ENCODE peak calls at places on chromosomes 6 and 20, in five cellular contexts. U is fibroblast of lung, S is esophagus squamous epithelium, T is body of pancreas, I is left ventricle myocardium inferior. K is an unnamed sample.

GRCh38 chr20:34615477-34615876 is 57.0 kb downstream of the MAP1LC3A start:
- DNase-seq in U (no peak), S (no peak), T (no peak), I (no peak), K (no peak)

GRCh38 chr20:36712775-36713174 is 33.1 kb downstream of the NDRG3 start:
- DNase-seq in U (no peak), S (no peak), T (no peak), I (no peak), K (no peak)

GRCh38 chr6:34657307-34657978 is 39.1 kb downstream of the ILRUN start:
- DNase-seq in U (peak; percentile 91), S (no peak), T (peak; percentile 63), I (no peak), K (no peak)

GRCh38 chr20:49775229-49775693 is 37.4 kb upstream of the SLC9A8 start:
- DNase-seq in U (peak; percentile 87), S (no peak), T (peak; percentile 35), I (no peak), K (no peak)

GRCh38 chr6:159044899-159045727 is at the start of gene TAGAP:
- DNase-seq in U (no peak), S (no peak), T (no peak), I (peak; percentile 52), K (peak; percentile 61)

GRCh38 chr20:44187763-44188709 is 1.0 kb upstream of the JPH2 start:
- DNase-seq in U (no peak), S (no peak), T (no peak), I (no peak), K (peak; percentile 45)

GRCh38 chr20:3071610-3072529 is at the start of gene OXT:
- DNase-seq in U (no peak), S (no peak), T (no peak), I (peak; percentile 56), K (peak; percentile 56)

GRCh38 chr20:44039741-44040140 is 125.1 kb downstream of the TOX2 start:
- DNase-seq in U (no peak), S (no peak), T (no peak), I (no peak), K (peak; percentile 12)

GRCh38 chr20:62761058-62761758 is 35.1 kb upstream of the MRGBP start:
- DNase-seq in U (no peak), S (no peak), T (no peak), I (no peak), K (peak; percentile 56)

GRCh38 chr20:53550590-53551187 is 43.0 kb downstream of the ZNF217 start:
- DNase-seq in U (no peak), S (no peak), T (no peak), I (no peak), K (no peak)

GRCh38 chr6:154491567-154492470 is 18.7 kb downstream of the CNKSR3 start:
- DNase-seq in U (no peak), S (no peak), T (no peak), I (no peak), K (no peak)

GRCh38 chr6:218153-219018 is 73.9 kb upstream of the DUSP22 start:
- DNase-seq in U (no peak), S (no peak), T (no peak), I (no peak), K (no peak)

GRCh38 chr6:158818008-158818579 is 1.1 kb downstream of the EZR start:
- DNase-seq in U (peak; percentile 73), S (peak; percentile 19), T (peak; percentile 85), I (peak; percentile 81), K (peak; percentile 79)

GRCh38 chr6:82963527-82963926 is 102.1 kb downstream of the UBE3D start:
- DNase-seq in U (no peak), S (no peak), T (no peak), I (no peak), K (no peak)

GRCh38 chr6:38387994-38388393 is 251.7 kb downstream of the BTBD9 start:
- DNase-seq in U (peak; percentile 84), S (no peak), T (no peak), I (no peak), K (no peak)

GRCh38 chr6:104884867-104885517 is 25.3 kb upstream of the HACE1 start:
- DNase-seq in U (no peak), S (no peak), T (no peak), I (no peak), K (no peak)

GRCh38 chr6:45473121-45473967 is 95.6 kb upstream of the SUPT3H start:
- DNase-seq in U (no peak), S (no peak), T (peak; percentile 26), I (no peak), K (no peak)

GRCh38 chr6:16770701-16771569 is 9.7 kb upstream of the ATXN1 start:
- DNase-seq in U (peak; percentile 83), S (peak; percentile 24), T (peak; percentile 79), I (peak; percentile 80), K (peak; percentile 87)

GRCh38 chr6:64330694-64331309 is 695.2 kb downstream of the PHF3 start:
- DNase-seq in U (peak; percentile 73), S (no peak), T (peak; percentile 78), I (peak; percentile 58), K (no peak)

GRCh38 chr6:40948598-40948997 is 90.4 kb downstream of the UNC5CL start:
- DNase-seq in U (peak; percentile 5), S (no peak), T (no peak), I (no peak), K (no peak)

GRCh38 chr20:36269507-36269906 is 33.2 kb downstream of the AAR2 start:
- DNase-seq in U (no peak), S (no peak), T (no peak), I (no peak), K (no peak)

GRCh38 chr6:73329201-73329600 is 24.9 kb downstream of the DPPA5 start:
- DNase-seq in U (no peak), S (no peak), T (no peak), I (no peak), K (no peak)

GRCh38 chr6:136820541-136820940 is 1.9 kb upstream of the PEX7 start:
- DNase-seq in U (no peak), S (no peak), T (peak; percentile 41), I (no peak), K (no peak)

GRCh38 chr6:136823128-136823660 is 802 bp downstream of the PEX7 start:
- DNase-seq in U (no peak), S (no peak), T (peak; percentile 32), I (no peak), K (no peak)

GRCh38 chr6:136826216-136826615 is 3.8 kb downstream of the PEX7 start:
- DNase-seq in U (no peak), S (no peak), T (no peak), I (peak; percentile 48), K (peak; percentile 56)

GRCh38 chr6:136822051-136822378 is 377 bp upstream of the PEX7 start:
- DNase-seq in U (no peak), S (no peak), T (peak; percentile 38), I (no peak), K (no peak)

DNA sequence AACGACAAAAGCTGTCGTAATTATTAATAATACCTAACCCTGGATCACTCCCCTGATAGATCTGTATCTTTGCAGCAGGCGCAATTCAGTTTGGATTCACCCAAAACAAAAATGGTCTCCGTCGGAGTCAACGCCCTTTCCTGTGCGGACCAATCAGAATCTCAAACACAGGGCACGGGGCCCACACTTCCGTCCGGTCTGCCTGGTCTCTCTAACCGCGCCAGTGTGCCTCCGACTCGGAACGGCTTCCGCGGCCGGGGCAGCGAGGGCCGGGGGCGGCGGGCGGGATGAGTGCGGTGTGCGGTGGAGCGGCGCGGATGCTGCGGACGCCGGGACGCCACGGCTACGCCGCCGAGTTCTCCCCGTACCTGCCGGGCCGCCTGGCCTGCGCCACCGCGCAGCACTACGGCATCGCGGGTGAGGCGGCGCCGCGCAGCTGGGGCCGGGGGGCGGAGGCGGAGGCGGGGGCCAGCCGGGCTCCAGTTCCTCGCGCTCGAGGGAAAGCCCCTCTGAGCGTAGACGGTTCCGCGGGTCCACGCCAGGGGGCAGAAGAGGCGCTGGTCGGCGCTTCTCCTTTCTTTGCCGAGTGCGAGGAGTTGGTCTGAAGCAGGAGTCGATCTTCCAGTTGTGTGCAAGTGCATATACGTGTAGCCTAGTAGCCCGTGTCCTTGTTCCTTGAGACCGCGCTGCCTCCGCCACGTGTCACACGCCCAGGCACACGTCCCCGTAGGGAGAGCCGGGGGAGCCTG is at the start of gene PEX7:
- DNase-seq in U (peak; percentile 94), S (peak; percentile 60), T (peak; percentile 91), I (peak; percentile 92), K (peak; percentile 93)
- TF ChIP-seq CTCF in U (peak; percentile 62), S (peak; percentile 59), T (peak; percentile 81), I (peak; percentile 78), K (peak; percentile 67)

DNA sequence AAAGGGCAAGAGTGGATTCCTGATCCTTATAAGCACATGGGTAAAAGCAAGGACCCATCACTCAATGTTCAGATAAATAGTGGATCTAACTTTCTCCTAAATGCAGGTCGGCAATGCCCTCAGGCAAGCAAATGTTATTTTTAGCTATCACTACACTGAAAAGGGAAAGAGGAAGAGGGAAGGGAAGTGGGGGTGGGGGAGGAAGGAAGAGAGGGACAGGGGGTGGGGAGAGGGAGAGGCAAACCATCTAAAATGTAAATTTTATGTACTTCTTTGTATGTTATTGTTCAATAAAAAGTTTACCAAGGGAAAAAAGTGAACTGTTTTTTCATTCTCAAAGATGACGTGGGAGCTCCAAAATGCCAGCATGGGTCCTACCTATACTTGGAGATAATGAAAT is 44.2 kb downstream of the CHD6 start:
- DNase-seq in U (no peak), S (no peak), T (no peak), I (no peak), K (no peak)
- H3K4me1 ChIP-seq in U (no peaks in the 10 kb centered on the region), S (peaks cover 63% of the 10 kb centered on the region), T (peaks cover 32% of the 10 kb centered on the region), I (peaks cover 92% of the 10 kb centered on the region), K (peaks cover 73% of the 10 kb centered on the region)

DNA sequence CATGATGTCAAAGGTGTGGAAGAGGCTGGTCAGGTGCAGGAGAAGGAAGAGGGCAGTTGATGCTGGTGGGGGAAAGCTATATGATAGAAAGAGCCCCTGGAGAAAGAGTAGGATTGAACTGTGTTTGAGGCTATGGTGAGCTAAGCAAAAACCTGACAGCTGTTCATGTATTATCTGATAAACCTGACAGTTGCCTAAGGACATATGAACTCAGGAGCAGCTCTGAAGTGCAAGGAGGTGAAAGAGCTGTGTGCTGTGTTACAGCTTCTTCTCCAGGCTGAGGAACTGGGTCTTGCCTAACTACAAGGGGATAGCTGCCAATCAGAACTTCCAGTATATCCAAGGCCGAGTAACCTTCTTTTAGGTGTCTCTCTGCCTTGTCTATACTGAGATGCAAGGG is 81.8 kb downstream of the LCA5 start:
- DNase-seq in U (no peak), S (no peak), T (no peak), I (no peak), K (no peak)
- TF ChIP-seq CTCF in U (no peak), S (no peak), T (no peak), I (no peak), K (no peak)

DNA sequence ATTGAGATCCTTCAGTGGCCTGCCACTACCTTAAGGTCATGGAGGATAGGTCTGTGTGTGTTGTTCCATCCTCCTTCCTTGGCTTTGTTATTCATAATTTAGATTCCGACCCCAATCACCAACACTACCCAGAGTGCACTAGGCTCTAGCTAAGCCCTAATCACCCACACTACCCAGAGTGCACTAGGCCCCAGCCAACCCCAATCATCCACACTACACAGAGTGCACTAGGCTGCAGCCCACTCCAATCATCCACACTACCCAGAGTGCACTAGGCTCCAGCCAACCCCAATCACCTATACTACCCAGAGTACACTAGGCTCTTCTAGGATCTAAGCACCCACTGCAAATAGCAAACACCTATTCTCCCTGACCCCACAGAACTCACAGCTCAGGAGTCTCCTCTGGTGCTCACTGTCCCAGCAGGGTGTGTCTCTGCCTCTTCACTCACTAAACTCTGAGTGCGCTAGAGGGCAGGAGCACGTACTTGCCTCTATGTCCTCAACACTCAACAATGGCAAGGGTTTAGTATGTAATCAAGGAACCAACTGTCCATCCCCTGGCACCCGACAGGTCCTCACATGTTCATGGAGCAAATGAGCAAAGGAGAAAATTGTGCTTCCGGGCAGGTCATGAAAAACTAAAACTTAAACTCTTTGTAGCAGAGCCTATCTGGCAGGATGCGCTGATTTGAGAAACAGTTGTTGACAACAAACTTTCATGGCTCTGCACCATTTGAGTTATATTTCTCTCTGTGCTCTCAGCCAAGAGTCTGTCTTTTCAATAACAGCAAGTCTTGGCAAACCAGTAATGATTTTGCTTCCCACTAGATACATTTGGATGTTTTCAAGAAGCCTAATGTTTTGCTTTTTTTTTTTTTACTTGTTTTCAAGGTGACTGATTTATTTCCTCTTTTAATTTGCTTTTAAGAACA is 54.3 kb downstream of the SLC22A23 start:
- DNase-seq in U (no peak), S (no peak), T (peak; percentile 28), I (no peak), K (no peak)
- H3K4me1 ChIP-seq in U (no peaks in the 10 kb centered on the region), S (peaks cover 78% of the 10 kb centered on the region), T (peaks cover 91% of the 10 kb centered on the region), I (peaks cover 10% of the 10 kb centered on the region), K (no peaks in the 10 kb centered on the region)